ENCODE peak calls at places on chromosomes 13 and 19, in nine cellular contexts. D is uterus, L is GM23248, G is AG09309, U is retinal pigment epithelial cell, Y is fibroblast of lung, X is cardiac fibroblast, B is keratinocyte, T is hepatocyte. M is an unnamed sample.

GRCh38 chr13:80828759-80829158 is 487.8 kb upstream of the SPRY2 start:
- DNase-seq in U (no peak), T (no peak), B (no peak), G (no peak), D (no peak), X (no peak), L (no peak), Y (no peak), M (no peak)

GRCh38 chr19:57512845-57513244 is 13.1 kb downstream of the ZNF773 start:
- DNase-seq in D (no peak), L (peak), Y (peak), X (peak), U (no peak), T (no peak), B (no peak), G (no peak), M (no peak)

GRCh38 chr13:92572190-92572589 is 654.4 kb upstream of the GPC6 start:
- DNase-seq in T (no peak), D (no peak), U (no peak), G (no peak), B (no peak), Y (no peak), L (no peak), X (no peak), M (no peak)

GRCh38 chr13:52104624-52105023 is 24.2 kb downstream of the NEK5 start:
- DNase-seq in L (peak), Y (no peak), U (no peak), T (no peak), G (no peak), X (peak), D (no peak), B (no peak), M (no peak)

GRCh38 chr13:93004919-93005318 is 221.7 kb upstream of the GPC6 start:
- DNase-seq in D (no peak), X (peak), U (no peak), Y (peak), T (no peak), B (no peak), L (peak), G (peak), M (no peak)

GRCh38 chr13:50116430-50116973 is 101.3 kb downstream of the KCNRG start:
- DNase-seq in T (no peak), X (peak), G (no peak), D (no peak), Y (no peak), U (no peak), L (peak), B (no peak), M (no peak)

GRCh38 chr13:114025432-114026127 is 51.7 kb upstream of the C13orf46 start:
- DNase-seq in T (no peak), L (no peak), G (no peak), D (peak), U (no peak), B (no peak), X (peak), Y (peak), M (no peak)

GRCh38 chr13:44313674-44314073 is 60.0 kb upstream of the SERP2 start:
- DNase-seq in U (no peak), L (peak), D (no peak), G (peak), Y (peak), B (no peak), T (no peak), X (peak), M (no peak)

GRCh38 chr13:113805431-113806103 is 46.5 kb downstream of the TMEM255B start:
- DNase-seq in L (no peak), G (no peak), X (no peak), D (no peak), B (no peak), T (no peak), U (no peak), Y (no peak), M (no peak)

GRCh38 chr13:97460004-97460756 is 26.2 kb downstream of the RAP2A start:
- DNase-seq in D (no peak), G (no peak), U (no peak), X (peak), T (no peak), Y (peak), B (no peak), L (peak), M (no peak)

GRCh38 chr19:5978606-5979552 is 939 bp upstream of the RANBP3 start:
- DNase-seq in D (no peak), L (no peak), X (no peak), U (no peak), T (no peak), G (no peak), B (no peak), Y (no peak), M (peak)

GRCh38 chr13:99816321-99816720 is 155.2 kb downstream of the ZIC5 start:
- DNase-seq in L (no peak), X (no peak), U (no peak), B (no peak), T (no peak), Y (no peak), D (no peak), G (no peak), M (no peak)

GRCh38 chr19:30207357-30207756 is 164.8 kb upstream of the ZNF536 start:
- DNase-seq in Y (no peak), B (no peak), G (no peak), T (no peak), D (no peak), L (no peak), U (no peak), X (no peak), M (no peak)

GRCh38 chr13:31978021-31978420 is 53.6 kb upstream of the FRY start:
- DNase-seq in Y (peak), X (no peak), L (no peak), D (no peak), G (no peak), B (no peak), U (peak), T (no peak), M (no peak)

GRCh38 chr19:7010722-7011593 is 10.3 kb downstream of the MBD3L2B start:
- DNase-seq in X (no peak), G (no peak), L (no peak), B (no peak), T (no peak), D (no peak), Y (no peak), U (no peak), M (no peak)

GRCh38 chr13:94073006-94073744 is 406.3 kb downstream of the DCT start:
- DNase-seq in B (no peak), T (no peak), D (no peak), U (no peak), L (peak), X (peak), Y (peak), G (peak), M (peak)

GRCh38 chr13:87872813-87873212 is 201.6 kb downstream of the SLITRK5 start:
- DNase-seq in L (no peak), U (no peak), Y (peak), G (no peak), T (no peak), X (no peak), D (no peak), B (no peak), M (no peak)

GRCh38 chr13:33096886-33097610 is 80.8 kb downstream of the KL start:
- DNase-seq in G (no peak), T (no peak), D (no peak), X (no peak), Y (no peak), B (no peak), L (no peak), U (no peak), M (no peak)

GRCh38 chr19:56670961-56671612 is 470 bp downstream of the ZNF835 start:
- DNase-seq in X (no peak), B (no peak), G (no peak), U (no peak), T (no peak), D (no peak), L (no peak), Y (no peak), M (no peak)

GRCh38 chr13:44710576-44710975 is 134.4 kb upstream of the TSC22D1 start:
- DNase-seq in Y (peak), X (peak), G (peak), L (peak), B (no peak), D (no peak), U (peak), T (no peak), M (no peak)

GRCh38 chr13:46648166-46648607 is 95.2 kb downstream of the LRCH1 start:
- DNase-seq in X (no peak), U (no peak), B (no peak), G (no peak), Y (no peak), T (peak), L (peak), D (no peak), M (peak)

GRCh38 chr19:50414850-50415660 is 3.7 kb upstream of the SPIB start:
- DNase-seq in X (peak), T (peak), Y (peak), G (no peak), L (peak), U (no peak), D (peak), B (no peak), M (peak)

GRCh38 chr13:111336666-111337065 is 16.2 kb downstream of the TEX29 start:
- DNase-seq in G (peak), U (no peak), T (peak), B (no peak), L (peak), D (no peak), Y (peak), X (peak), M (no peak)

GRCh38 chr19:35165200-35166058 is 10.9 kb downstream of the FXYD5 start:
- DNase-seq in D (no peak), X (no peak), T (no peak), G (no peak), L (no peak), B (no peak), U (no peak), Y (no peak), M (no peak)

GRCh38 chr19:19461306-19461670 is 54.1 kb downstream of the TSSK6 start:
- DNase-seq in U (no peak), Y (no peak), B (no peak), G (no peak), T (no peak), D (no peak), X (no peak), L (peak), M (no peak)

GRCh38 chr19:19460258-19460731 is 54.8 kb downstream of the GATAD2A start:
- DNase-seq in G (no peak), U (no peak), D (no peak), L (peak), B (no peak), X (no peak), T (no peak), Y (no peak), M (no peak)

GRCh38 chr19:19463348-19464117 is 51.8 kb downstream of the TSSK6 start:
- DNase-seq in Y (peak), X (peak), B (no peak), L (peak), G (peak), T (no peak), U (no peak), D (peak), M (peak)

GRCh38 chr19:19460761-19461265 is 54.5 kb downstream of the TSSK6 start:
- DNase-seq in B (no peak), X (peak), G (no peak), U (no peak), D (peak), L (peak), T (no peak), Y (no peak), M (peak)

GRCh38 chr19:19461671-19462622 is 53.4 kb downstream of the TSSK6 start:
- DNase-seq in U (peak), X (peak), B (no peak), G (no peak), D (peak), Y (peak), L (no peak), T (peak), M (peak)
- H3K4me3 ChIP-seq in U (peak), X (no peak), B (no peak), G (no peak), D (no peak), Y (no peak), L (no peak), T (no peak), M (no peak)

GRCh38 chr13:27159806-27160563 is 11.6 kb downstream of the USP12 start:
- DNase-seq in B (no peak), Y (no peak), U (no peak), D (no peak), T (no peak), X (no peak), G (no peak), L (no peak), M (no peak)
- H3K4me3 ChIP-seq in B (no peak), Y (no peak), U (no peak), D (no peak), T (no peak), X (no peak), G (no peak), L (no peak), M (no peak)

GRCh38 chr19:45172173-45172572 is 5.9 kb downstream of the TRAPPC6A start:
- DNase-seq in D (no peak), Y (no peak), G (no peak), U (no peak), B (no peak), X (no peak), L (no peak), T (no peak), M (no peak)
- H3K4me3 ChIP-seq in D (no peak), Y (no peak), G (no peak), U (no peak), B (no peak), X (no peak), L (no peak), T (no peak), M (no peak)

GRCh38 chr13:23991119-23991518 is 93.8 kb upstream of the C1QTNF9B start:
- DNase-seq in B (no peak), U (no peak), G (no peak), Y (peak), D (no peak), T (peak), X (no peak), L (no peak), M (no peak)
- H3K4me3 ChIP-seq in B (no peak), U (no peak), G (no peak), Y (no peak), D (no peak), T (no peak), X (no peak), L (no peak), M (no peak)

GRCh38 chr19:12647047-12647446 is 19.5 kb downstream of the MAN2B1 start:
- DNase-seq in L (no peak), G (no peak), B (no peak), D (no peak), U (no peak), X (no peak), Y (no peak), T (no peak), M (no peak)
- H3K4me3 ChIP-seq in L (no peak), G (no peak), B (no peak), D (peak), U (no peak), X (no peak), Y (no peak), T (no peak), M (no peak)

GRCh38 chr19:4910594-4911273 is 1.4 kb downstream of the UHRF1 start:
- DNase-seq in G (no peak), X (peak), U (no peak), Y (peak), T (no peak), B (no peak), D (no peak), L (peak), M (peak)
- H3K4me3 ChIP-seq in G (peak), X (peak), U (peak), Y (peak), T (peak), B (peak), D (peak), L (peak), M (peak)

DNA sequence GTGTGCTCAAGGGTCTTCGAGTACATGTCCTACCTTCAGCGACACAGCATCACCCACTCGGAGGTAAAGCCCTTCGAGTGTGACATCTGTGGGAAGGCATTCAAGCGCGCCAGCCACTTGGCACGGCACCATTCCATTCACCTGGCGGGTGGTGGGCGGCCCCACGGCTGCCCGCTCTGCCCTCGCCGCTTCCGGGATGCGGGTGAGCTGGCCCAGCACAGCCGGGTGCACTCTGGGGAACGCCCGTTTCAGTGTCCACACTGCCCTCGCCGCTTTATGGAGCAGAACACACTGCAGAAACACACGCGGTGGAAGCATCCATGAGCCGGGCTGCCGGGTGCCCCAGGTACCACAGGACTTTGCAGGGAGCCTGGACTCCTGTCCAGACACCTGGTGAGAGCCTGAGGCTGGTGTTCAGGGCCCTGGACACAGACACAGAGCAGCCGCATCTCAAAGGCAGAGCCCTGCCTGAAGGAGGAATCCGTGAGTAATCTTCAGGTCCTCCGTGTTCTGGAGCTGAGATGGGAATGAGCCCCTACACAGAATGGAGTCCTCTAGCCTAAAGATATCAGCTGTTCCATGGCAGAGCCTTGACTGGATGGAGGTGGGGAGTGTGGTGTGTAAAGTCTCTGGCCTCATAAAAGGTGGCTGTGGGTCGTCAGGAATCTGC is 1.5 kb downstream of the ZNF581 start:
- DNase-seq in L (no peak), X (no peak), U (no peak), Y (no peak), G (no peak), D (no peak), B (no peak), T (no peak), M (no peak)
- H3K4me3 ChIP-seq in L (peak), X (peak), U (peak), Y (no peak), G (peak), D (no peak), B (peak), T (no peak), M (no peak)

GRCh38 chr19:2225415-2226050 is 10.6 kb downstream of the PLEKHJ1 start:
- DNase-seq in T (no peak), Y (no peak), X (no peak), G (no peak), U (no peak), D (no peak), L (no peak), B (no peak), M (no peak)
- H3K4me3 ChIP-seq in T (no peak), Y (no peak), X (no peak), G (no peak), U (no peak), D (no peak), L (no peak), B (no peak), M (no peak)

GRCh38 chr19:49364083-49364687 is 508 bp downstream of the DKKL1 start:
- DNase-seq in D (peak), X (no peak), B (no peak), Y (no peak), U (no peak), L (no peak), G (no peak), T (no peak), M (peak)
- H3K4me3 ChIP-seq in D (peak), X (peak), B (no peak), Y (no peak), U (peak), L (peak), G (peak), T (peak), M (peak)

DNA sequence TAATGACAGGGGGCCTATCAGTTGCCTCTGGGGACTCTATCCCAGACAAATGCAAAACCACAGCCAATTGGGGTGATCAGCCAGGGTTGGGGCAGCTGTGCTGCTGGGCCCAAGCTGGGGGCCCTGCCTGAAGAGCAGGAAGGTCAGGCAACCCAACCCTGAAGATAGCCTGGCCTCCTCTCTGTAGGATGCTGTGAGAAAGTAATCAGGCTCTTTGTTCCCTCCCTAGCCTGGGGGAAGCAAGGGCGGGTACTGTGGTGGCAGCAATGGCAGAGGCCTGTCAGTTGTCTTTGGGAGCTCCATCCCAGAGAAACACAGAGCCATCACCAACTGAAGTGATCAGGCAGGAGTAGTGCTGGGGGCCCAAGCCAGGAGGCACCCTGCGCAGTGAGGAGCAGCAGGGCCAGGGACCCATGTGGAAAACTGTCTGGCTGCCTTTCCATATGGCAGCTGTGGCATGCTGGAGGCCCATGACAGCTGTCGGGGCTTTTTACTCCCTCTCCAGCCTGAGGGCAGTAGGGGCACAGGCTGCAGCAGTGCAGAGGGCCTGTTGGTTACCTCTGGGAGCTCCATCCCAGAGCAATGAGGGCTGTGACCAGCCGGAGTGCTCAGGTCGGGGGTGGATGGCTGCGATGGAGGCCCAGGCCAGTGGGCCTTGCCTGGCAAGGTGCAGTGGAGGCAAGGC is 73.6 kb upstream of the ATP12A start:
- DNase-seq in U (no peak), X (no peak), L (no peak), B (no peak), Y (no peak), G (no peak), D (no peak), T (no peak), M (peak)
- H3K4me3 ChIP-seq in U (no peak), X (no peak), L (no peak), B (no peak), Y (no peak), G (no peak), D (no peak), T (no peak), M (no peak)